ENCODE peak calls at places on chromosome 9, in five cellular contexts. U is IMR-90, A is A549, I is HepG2, V is K562. R is an unnamed sample.
A peak's percentile ranks its signal among the peaks of the same experiment; 100 is the strongest.

GRCh38 chr9:118331622-118332045 is 627.4 kb downstream of the TLR4 start:
- DNase-seq in V (no peak), A (peak; percentile 89), U (no peak), I (no peak), R (no peak)

GRCh38 chr9:88777498-88778312 is 213.6 kb upstream of the S1PR3 start:
- DNase-seq in U (peak; percentile 60), V (no peak), I (no peak), A (no peak), R (no peak)

GRCh38 chr9:8694983-8695588 is 895.5 kb upstream of the DMAC1 start:
- DNase-seq in A (no peak), U (no peak), I (no peak), V (no peak), R (no peak)

GRCh38 chr9:78676009-78676408 is 379.1 kb downstream of the PSAT1 start:
- DNase-seq in V (no peak), I (no peak), A (no peak), U (peak; percentile 24), R (no peak)

GRCh38 chr9:117411547-117411946 is 3.3 kb downstream of the ASTN2 start:
- DNase-seq in V (peak; percentile 20), I (peak; percentile 18), U (peak; percentile 6), A (peak; percentile 51), R (no peak)

GRCh38 chr9:11471321-11471720 is 858.5 kb upstream of the PTPRD start:
- DNase-seq in U (no peak), A (no peak), V (no peak), I (no peak), R (no peak)

GRCh38 chr9:70639853-70640814 is 225.7 kb upstream of the KLF9 start:
- DNase-seq in I (peak; percentile 6), A (peak; percentile 50), U (peak; percentile 60), V (peak; percentile 12), R (no peak)

GRCh38 chr9:20563917-20564316 is 58.4 kb downstream of the MLLT3 start:
- DNase-seq in V (no peak), A (no peak), I (no peak), U (no peak), R (no peak)

GRCh38 chr9:134066546-134066922 is 1.3 kb downstream of the BRD3 start:
- DNase-seq in I (no peak), U (peak; percentile 29), A (no peak), V (peak; percentile 46), R (no peak)

GRCh38 chr9:111957856-111958631 is 61.4 kb downstream of the UGCG start:
- DNase-seq in I (no peak), U (peak; percentile 99), V (no peak), A (peak; percentile 61), R (no peak)

GRCh38 chr9:111961575-111961974 is 65.0 kb downstream of the UGCG start:
- DNase-seq in A (peak; percentile 84), V (no peak), U (peak; percentile 86), I (no peak), R (no peak)

GRCh38 chr9:111961011-111961410 is 64.4 kb downstream of the UGCG start:
- DNase-seq in A (no peak), U (peak; percentile 79), I (no peak), V (no peak), R (no peak)

GRCh38 chr9:111959960-111960359 is 63.3 kb downstream of the UGCG start:
- DNase-seq in V (no peak), U (peak; percentile 70), A (peak; percentile 45), I (no peak), R (no peak)

DNA sequence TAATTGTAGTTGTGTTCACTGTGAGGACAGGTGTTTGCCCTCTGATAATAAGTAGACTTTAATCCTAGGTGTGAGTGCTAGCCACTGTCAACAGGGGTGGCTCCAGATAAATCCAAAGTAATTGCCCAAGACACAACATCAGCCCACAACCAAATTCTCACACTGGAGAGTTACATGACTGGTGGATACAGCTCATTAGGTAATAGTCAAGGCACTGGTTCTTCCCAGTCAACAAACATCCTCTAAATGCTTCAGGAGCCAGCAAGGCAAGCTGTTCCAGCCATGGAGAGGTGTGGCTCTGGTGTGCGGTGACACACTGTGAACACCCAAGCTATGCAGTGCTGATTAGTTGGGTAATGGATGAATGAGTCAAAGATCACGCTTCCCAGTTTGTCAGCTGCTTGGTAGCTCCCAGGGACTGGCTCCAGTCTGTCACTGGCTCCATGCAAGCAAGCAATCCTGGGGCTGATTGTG is 62.9 kb downstream of the UGCG start:
- DNase-seq in U (peak; percentile 89), A (peak; percentile 73), I (peak; percentile 27), V (peak; percentile 49), R (no peak)
- TF ChIP-seq CEBPB in U (peak; percentile 84), A (no peak), I (no peak), V (peak; percentile 75), R (no peak)

DNA sequence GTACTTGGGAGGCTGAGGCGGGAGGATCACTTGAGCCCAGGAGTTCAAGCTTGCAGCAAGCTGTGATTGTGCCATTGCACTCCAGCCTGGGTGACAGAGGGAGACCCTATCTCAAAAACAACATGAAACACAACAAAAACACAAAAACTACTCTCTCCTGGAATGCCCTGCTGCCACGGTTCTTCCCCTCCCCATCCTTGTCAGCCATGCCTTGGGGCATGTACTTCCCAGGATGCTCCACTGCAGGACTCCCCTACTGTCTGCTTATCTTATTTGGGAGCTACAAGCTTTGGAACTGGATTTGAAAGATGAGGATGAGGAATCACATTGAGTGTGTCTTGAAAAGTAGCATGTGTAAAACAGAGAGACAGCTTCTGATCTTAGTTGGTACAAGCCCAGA is 40.1 kb upstream of the KIAA1958 start:
- DNase-seq in U (no peak), A (no peak), I (no peak), V (no peak), R (no peak)
- TF ChIP-seq MAFK in U (no peak), A (no peak), I (no peak), V (no peak), R (no peak)

GRCh38 chr9:114373960-114374730 is 13.6 kb downstream of the AKNA start:
- DNase-seq in V (no peak), I (no peak), A (no peak), U (no peak), R (no peak)
- TF ChIP-seq CEBPB in V (no peak), I (no peak), A (no peak), U (no peak), R (no peak)

GRCh38 chr9:109542922-109543321 is 44.8 kb upstream of the PTPN3 start:
- DNase-seq in I (no peak), V (no peak), A (no peak), U (no peak), R (no peak)
- TF ChIP-seq MAFK in I (no peak), V (no peak), A (no peak), U (no peak), R (no peak)

DNA sequence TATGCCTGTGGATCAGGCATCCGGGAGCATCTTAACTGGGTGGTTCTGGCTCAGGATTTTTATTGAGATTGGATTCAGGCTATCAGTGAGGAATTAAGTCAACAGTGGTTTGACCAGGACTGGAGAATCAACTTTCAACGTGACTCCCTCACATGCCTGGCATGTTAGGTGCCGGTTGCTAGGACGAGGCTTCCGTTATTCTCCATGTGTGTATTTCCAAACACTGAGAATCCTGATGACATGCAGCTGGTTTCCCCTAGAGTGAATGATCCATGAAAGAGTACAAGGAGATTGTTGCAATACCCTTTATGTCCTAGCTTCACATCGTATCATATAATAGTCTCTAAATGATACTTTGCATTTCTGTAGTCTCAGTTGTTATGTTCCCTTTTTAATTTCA is 529.2 kb downstream of the ANXA1 start:
- DNase-seq in I (no peak), U (no peak), A (no peak), V (no peak), R (no peak)
- TF ChIP-seq CEBPB in I (no peak), U (no peak), A (no peak), V (no peak), R (no peak)

GRCh38 chr9:91421022-91421765 is 2.4 kb downstream of the NFIL3 start:
- DNase-seq in U (peak; percentile 62), A (no peak), I (peak; percentile 36), V (no peak), R (peak; percentile 66)

GRCh38 chr9:91421987-91422765 is 1.5 kb downstream of the NFIL3 start:
- DNase-seq in U (peak; percentile 41), A (no peak), I (peak; percentile 40), V (no peak), R (no peak)

GRCh38 chr9:91417602-91418218 is 5.9 kb downstream of the NFIL3 start:
- DNase-seq in I (no peak), V (no peak), U (no peak), A (no peak), R (no peak)

GRCh38 chr9:91420471-91421021 is 3.1 kb downstream of the NFIL3 start:
- DNase-seq in U (peak; percentile 43), A (no peak), V (no peak), I (peak; percentile 9), R (no peak)

DNA sequence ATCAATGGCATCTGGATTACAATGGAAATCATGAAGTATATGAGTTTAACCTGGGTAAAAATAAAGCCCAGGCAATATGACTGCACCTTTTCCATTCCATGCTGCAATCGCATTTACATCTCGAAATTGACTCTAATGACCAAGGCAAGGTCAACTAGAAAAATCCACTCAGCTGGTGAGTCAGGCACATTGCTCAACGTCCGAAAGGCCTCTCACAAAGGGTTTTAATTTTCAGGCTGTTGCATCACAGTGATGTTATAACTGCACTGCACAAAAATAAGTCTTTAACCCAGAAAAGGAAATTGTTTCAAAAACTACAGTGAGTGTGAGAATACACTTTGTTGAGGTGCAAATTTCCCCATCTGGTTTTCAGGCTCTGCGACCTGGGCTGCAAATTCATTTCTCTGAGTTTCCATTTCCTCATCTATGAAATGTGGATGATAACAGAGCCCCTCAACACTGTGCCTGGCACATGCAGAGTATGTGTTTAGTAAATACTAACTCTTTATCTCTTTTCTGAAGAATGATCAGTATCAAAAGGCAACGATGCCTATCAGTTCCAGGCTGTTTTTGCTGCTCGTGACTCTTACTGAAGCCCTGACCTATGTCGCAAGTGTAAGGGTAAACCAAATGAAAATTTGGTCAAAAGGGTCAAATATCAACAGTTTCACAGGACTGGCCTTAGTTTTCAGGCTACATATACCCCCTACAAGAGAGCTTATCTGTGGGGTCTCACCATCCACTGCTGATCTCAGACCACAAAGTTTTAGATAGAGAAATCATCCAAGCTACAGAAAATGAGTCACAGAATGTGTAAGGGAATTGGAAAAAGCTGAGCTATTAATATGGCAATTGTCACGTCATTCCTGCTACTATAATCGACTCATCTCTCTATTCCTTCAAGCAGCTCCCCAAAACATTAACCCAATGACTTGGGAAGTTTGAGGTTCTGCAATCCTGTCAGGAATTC is 4.1 kb downstream of the NFIL3 start:
- DNase-seq in V (peak; percentile 53), I (peak; percentile 92), A (peak; percentile 81), U (peak; percentile 97), R (no peak)
- TF ChIP-seq MAFK in V (no peak), I (no peak), A (peak; percentile 35), U (peak; percentile 47), R (no peak)

DNA sequence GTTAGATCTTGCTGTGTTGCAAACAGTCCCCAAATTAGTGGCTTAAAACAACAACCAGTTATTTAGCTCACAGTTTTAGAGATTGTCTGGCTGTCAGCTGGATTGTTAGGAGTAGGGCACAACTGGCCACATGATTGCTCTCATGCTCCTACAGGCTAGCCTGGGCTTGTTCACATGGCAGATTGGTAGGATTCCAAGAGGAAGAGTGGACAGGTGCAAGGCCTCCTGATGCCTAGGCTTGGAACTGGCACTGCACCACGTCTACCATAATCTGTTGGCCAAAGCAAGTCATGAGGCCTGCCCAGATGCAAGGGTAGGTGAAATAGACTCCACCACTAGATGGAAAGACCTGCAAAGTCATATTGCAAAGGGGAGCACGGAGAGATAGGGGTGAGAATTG is 76.4 kb downstream of the ACER2 start:
- DNase-seq in V (no peak), U (no peak), A (no peak), I (no peak), R (peak; percentile 22)
- TF ChIP-seq CEBPB in V (no peak), U (no peak), A (no peak), I (no peak), R (no peak)

R was measured in H1.